ENCODE peak calls at places on chromosomes 6 and 20, in ten cellular contexts. I, X, A, L, Z, R, V, C, G and B are unnamed samples. For H3K36me3, the result is how much of the 10 kb centered on the place peaks cover.

GRCh38 chr6:19827247-19827646 is 9.9 kb upstream of the ID4 start:
- DNase-seq in X (no peak), C (no peak), Z (no peak), A (no peak), G (no peak), I (no peak), V (no peak), L (no peak), R (no peak), B (no peak)

GRCh38 chr6:85580104-85580877 is 13.4 kb downstream of the SNX14 start:
- DNase-seq in R (no peak), A (no peak), V (no peak), I (no peak), X (no peak), Z (no peak), L (peak), C (no peak), G (no peak), B (no peak)

GRCh38 chr20:11716239-11716944 is 201.3 kb upstream of the BTBD3 start:
- DNase-seq in Z (no peak), L (no peak), I (peak), X (no peak), R (no peak), A (no peak), G (no peak), C (no peak), V (no peak), B (no peak)

GRCh38 chr20:43744121-43744520 is 17.3 kb upstream of the GTSF1L start:
- DNase-seq in L (no peak), V (no peak), X (no peak), A (no peak), I (no peak), Z (no peak), C (no peak), R (no peak), G (peak), B (no peak)

GRCh38 chr6:44316481-44316880 is 3.3 kb upstream of the AARS2 start:
- DNase-seq in Z (no peak), X (no peak), L (no peak), R (no peak), G (no peak), A (no peak), I (no peak), V (peak), C (no peak), B (no peak)

GRCh38 chr6:116165596-116165995 is 39.7 kb upstream of the COL10A1 start:
- DNase-seq in L (no peak), G (no peak), R (no peak), V (no peak), Z (no peak), A (no peak), X (no peak), I (no peak), C (no peak), B (no peak)

GRCh38 chr6:151963001-151963400 is 155.5 kb downstream of the ESR1 start:
- DNase-seq in A (no peak), L (no peak), X (no peak), I (no peak), Z (no peak), R (no peak), V (no peak), C (no peak), G (no peak), B (no peak)

GRCh38 chr6:39808934-39809333 is 16.8 kb downstream of the DAAM2 start:
- DNase-seq in L (no peak), X (no peak), G (no peak), Z (no peak), I (no peak), R (no peak), V (no peak), A (peak), C (no peak), B (no peak)

GRCh38 chr6:143400258-143401059 is 50.0 kb downstream of the ADAT2 start:
- DNase-seq in V (no peak), X (no peak), C (no peak), G (no peak), R (no peak), A (peak), I (peak), Z (no peak), L (no peak), B (no peak)

GRCh38 chr6:26295691-26296555 is 69.1 kb upstream of the BTN3A2 start:
- DNase-seq in A (no peak), L (no peak), I (peak), V (no peak), X (no peak), Z (no peak), G (no peak), R (no peak), C (no peak), B (peak)

GRCh38 chr20:36919715-36920333 is 31.7 kb downstream of the SAMHD1 start:
- DNase-seq in R (no peak), I (peak), C (no peak), A (no peak), Z (no peak), X (no peak), G (no peak), L (no peak), V (no peak), B (no peak)

GRCh38 chr6:141963543-141964295 is 169.0 kb upstream of the GJE1 start:
- DNase-seq in V (no peak), G (no peak), Z (no peak), A (no peak), X (no peak), R (no peak), I (peak), C (no peak), L (no peak), B (no peak)

GRCh38 chr20:41133709-41134361 is 3.5 kb upstream of the PLCG1 start:
- DNase-seq in X (no peak), Z (peak), A (no peak), G (peak), L (no peak), V (peak), I (no peak), R (no peak), C (no peak), B (no peak)

GRCh38 chr6:37288247-37288646 is 30.3 kb upstream of the TMEM217 start:
- DNase-seq in C (no peak), X (no peak), Z (no peak), G (no peak), V (no peak), A (no peak), R (no peak), I (no peak), L (no peak), B (no peak)

GRCh38 chr6:44563397-44563796 is 175.9 kb downstream of the CDC5L start:
- DNase-seq in L (no peak), I (peak), X (no peak), Z (no peak), G (no peak), R (no peak), V (no peak), A (no peak), C (no peak), B (no peak)

GRCh38 chr20:53935353-53936084 is 134.9 kb downstream of the BCAS1 start:
- DNase-seq in R (no peak), X (no peak), L (no peak), C (no peak), I (peak), V (no peak), Z (no peak), A (no peak), G (no peak), B (no peak)

GRCh38 chr6:146972526-146972925 is 231.7 kb upstream of the STXBP5 start:
- DNase-seq in G (no peak), V (no peak), L (no peak), Z (no peak), A (no peak), I (no peak), R (no peak), C (no peak), X (no peak), B (no peak)

GRCh38 chr6:139539852-139540251 is 165.4 kb upstream of the CITED2 start:
- DNase-seq in I (peak), X (peak), A (peak), G (no peak), V (peak), R (peak), C (no peak), Z (no peak), L (peak), B (peak)

GRCh38 chr6:147691436-147691835 is 182.9 kb downstream of the SAMD5 start:
- DNase-seq in C (no peak), A (no peak), Z (no peak), V (no peak), X (no peak), R (no peak), I (no peak), G (no peak), L (no peak), B (no peak)

GRCh38 chr6:134740473-134741192 is 209.3 kb downstream of the ALDH8A1 start:
- DNase-seq in R (no peak), Z (no peak), L (no peak), X (no peak), C (no peak), I (peak), A (no peak), G (no peak), V (no peak), B (no peak)

GRCh38 chr6:139239137-139239536 is 52.7 kb downstream of the TXLNB start:
- DNase-seq in G (no peak), L (no peak), R (peak), X (no peak), Z (no peak), A (no peak), I (peak), V (no peak), C (no peak), B (no peak)

GRCh38 chr20:7195704-7196103 is 428.2 kb downstream of the BMP2 start:
- DNase-seq in R (no peak), A (no peak), V (no peak), I (peak), X (no peak), Z (no peak), G (no peak), L (no peak), C (no peak), B (peak)

GRCh38 chr6:157364705-157365104 is 16.3 kb upstream of the ZDHHC14 start:
- DNase-seq in V (no peak), X (no peak), A (no peak), I (peak), R (no peak), Z (no peak), L (no peak), C (no peak), G (no peak), B (no peak)

DNA sequence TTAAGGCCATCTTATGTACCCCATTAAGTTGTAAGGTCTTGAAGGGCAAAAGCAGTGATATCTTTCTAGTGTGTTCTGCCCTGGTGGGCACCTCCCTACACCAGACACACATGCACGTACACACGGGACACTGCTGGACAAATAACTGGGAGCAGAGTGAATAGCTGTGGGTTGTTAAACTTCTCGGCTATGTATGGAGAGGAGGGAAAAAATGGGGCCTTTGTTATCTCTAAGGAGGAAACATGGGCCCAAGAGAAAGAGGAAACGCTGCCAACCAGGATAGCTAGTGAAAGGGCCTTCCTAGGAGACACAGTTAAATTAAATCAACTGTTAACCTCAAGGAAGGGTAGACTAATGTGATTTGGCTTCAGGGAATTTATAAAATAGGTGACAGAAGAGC is 169.7 kb downstream of the MYLK4 start:
- DNase-seq in A (no peak), C (no peak), X (no peak), Z (no peak), L (no peak), G (no peak), I (peak), V (no peak), R (no peak), B (no peak)
- H3K27ac ChIP-seq in A (no peak), C (no peak), X (no peak), Z (no peak), L (no peak), G (no peak), I (no peak), V (no peak), R (no peak), B (no peak)

DNA sequence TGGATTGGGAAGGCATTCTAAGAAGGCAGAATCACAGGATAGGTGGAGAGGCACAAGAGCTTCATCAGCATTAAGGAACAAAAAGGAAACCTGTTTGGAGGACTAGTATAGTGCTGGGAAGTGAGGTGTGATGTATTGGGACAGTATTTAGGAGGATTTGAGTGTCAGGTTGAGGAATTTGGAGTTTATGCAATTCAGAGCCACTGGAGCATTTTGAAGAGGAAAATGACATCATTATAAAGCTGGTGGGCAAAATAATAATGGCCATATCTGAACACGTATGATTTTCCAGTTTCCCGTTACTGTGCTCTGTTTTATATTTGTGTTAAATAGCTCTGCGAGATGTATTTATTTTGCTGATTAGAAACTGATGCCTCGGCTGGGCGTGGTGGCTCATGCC is 14.2 kb downstream of the NDUFAF5 start:
- DNase-seq in R (no peak), L (no peak), I (no peak), C (no peak), V (no peak), A (no peak), G (no peak), Z (no peak), X (no peak), B (no peak)
- H3K36me3 ChIP-seq in R (under half), L (under half), I (half or more), C (half or more), V (half or more), A (half or more), G (under half), Z (half or more), X (under half), B (half or more)

DNA sequence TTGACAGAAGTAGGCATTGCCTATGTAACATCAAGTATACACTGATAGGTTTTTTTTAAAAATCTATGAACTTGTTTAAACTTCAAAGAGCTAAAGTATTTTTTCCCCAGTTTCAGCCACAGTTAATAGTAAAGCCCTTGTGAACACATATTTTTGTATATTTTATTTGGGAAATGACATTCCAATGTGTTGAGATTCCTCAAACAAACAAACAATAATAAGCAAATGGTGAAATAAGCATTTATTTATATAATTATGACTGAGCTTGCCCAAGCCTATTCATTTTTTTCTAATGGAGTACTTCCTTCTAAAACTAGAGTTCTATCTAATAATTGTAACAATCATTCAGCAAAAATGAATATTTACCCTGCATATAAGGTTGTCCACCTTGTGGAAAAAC is 12.5 kb downstream of the SYCP2 start:
- DNase-seq in X (no peak), C (no peak), L (no peak), G (no peak), R (no peak), V (no peak), Z (no peak), I (no peak), A (no peak), B (no peak)
- H3K27ac ChIP-seq in X (no peak), C (no peak), L (no peak), G (no peak), R (no peak), V (no peak), Z (no peak), I (no peak), A (no peak), B (no peak)

DNA sequence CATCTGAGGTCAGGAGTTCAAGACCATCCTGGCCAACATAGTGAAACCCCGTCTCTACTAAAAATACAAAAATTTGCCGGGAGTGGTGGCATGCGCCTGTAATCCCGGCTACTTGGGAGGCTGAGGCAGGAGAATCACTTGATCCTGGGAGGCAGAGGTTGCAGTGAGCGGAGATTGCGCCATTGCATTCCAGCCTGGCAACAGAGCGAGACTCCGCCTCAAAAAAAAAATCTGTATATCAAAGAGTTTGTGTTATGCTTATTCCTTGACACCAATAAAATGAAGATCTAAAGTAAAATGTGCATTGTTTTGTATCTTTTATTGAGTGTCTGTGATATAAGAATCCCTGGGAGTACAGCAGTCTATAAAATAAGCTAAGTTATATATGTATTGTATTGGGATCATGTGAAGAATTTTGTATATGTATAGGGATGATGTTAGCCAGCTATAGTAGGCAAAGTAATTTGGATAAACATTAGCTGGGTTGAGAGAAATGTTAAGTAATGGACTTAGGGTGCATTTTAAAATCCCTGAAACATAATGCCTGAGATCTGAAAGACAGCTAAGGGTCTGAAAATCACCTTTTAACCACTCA is 10.9 kb downstream of the TBP start:
- DNase-seq in Z (no peak), R (no peak), G (no peak), X (no peak), C (no peak), A (no peak), V (no peak), L (no peak), I (no peak), B (no peak)
- H3K36me3 ChIP-seq in Z (under half), R (under half), G (under half), X (under half), C (half or more), A (half or more), V (half or more), L (under half), I (half or more), B (under half)